ENCODE peak calls at places on chromosomes 6 and 20, in four cellular contexts. U is gastrocnemius medialis, M is IMR-90, Q is prostate gland. T is an unnamed sample. For H3K4me1, the result is how much of the 10 kb centered on the place peaks cover.

GRCh38 chr20:44736170-44737021 is 9.3 kb upstream of the KCNK15 start:
- DNase-seq in M (peak), Q (no peak), U (peak), T (no peak)

GRCh38 chr6:50457351-50457750 is 256.0 kb upstream of the TFAP2D start:
- DNase-seq in U (no peak), Q (no peak), M (no peak), T (no peak)

GRCh38 chr6:115091461-115091860 is 748.6 kb upstream of the HS3ST5 start:
- DNase-seq in M (no peak), Q (no peak), U (no peak), T (no peak)

GRCh38 chr6:111534366-111534765 is 51.3 kb upstream of the REV3L start:
- DNase-seq in U (peak), Q (peak), M (peak), T (no peak)

GRCh38 chr6:39920147-39920546 is 14.1 kb downstream of the MOCS1 start:
- DNase-seq in M (no peak), Q (no peak), U (no peak), T (no peak)

GRCh38 chr6:125667326-125667725 is 82.1 kb upstream of the HEY2 start:
- DNase-seq in Q (no peak), M (no peak), U (no peak), T (no peak)

GRCh38 chr20:35133006-35133405 is 14.1 kb downstream of the EDEM2 start:
- DNase-seq in Q (no peak), M (no peak), U (no peak), T (no peak)

GRCh38 chr20:49286689-49287551 is 9.1 kb upstream of the ZNFX1 start:
- DNase-seq in M (peak), U (no peak), Q (no peak), T (no peak)

GRCh38 chr6:33820784-33821183 is 17.0 kb upstream of the MLN start:
- DNase-seq in M (no peak), Q (no peak), U (no peak), T (no peak)

GRCh38 chr6:31654574-31655348 is 933 bp upstream of the APOM start:
- DNase-seq in M (no peak), U (no peak), Q (no peak), T (no peak)

GRCh38 chr6:31657406-31658157 is 1.9 kb downstream of the APOM start:
- DNase-seq in Q (no peak), U (no peak), M (no peak), T (no peak)

GRCh38 chr6:31651602-31652191 is 764 bp downstream of the BAG6 start:
- DNase-seq in U (peak), Q (peak), M (peak), T (peak)

GRCh38 chr6:31655349-31656237 is at the start of gene APOM:
- DNase-seq in Q (no peak), M (no peak), U (no peak), T (no peak)

GRCh38 chr6:31652925-31653724 is 664 bp upstream of the BAG6 start:
- DNase-seq in M (no peak), U (peak), Q (peak), T (peak)
- TF ChIP-seq POLR2A in M (no peak), U (peak), Q (peak), T (no peak)

DNA sequence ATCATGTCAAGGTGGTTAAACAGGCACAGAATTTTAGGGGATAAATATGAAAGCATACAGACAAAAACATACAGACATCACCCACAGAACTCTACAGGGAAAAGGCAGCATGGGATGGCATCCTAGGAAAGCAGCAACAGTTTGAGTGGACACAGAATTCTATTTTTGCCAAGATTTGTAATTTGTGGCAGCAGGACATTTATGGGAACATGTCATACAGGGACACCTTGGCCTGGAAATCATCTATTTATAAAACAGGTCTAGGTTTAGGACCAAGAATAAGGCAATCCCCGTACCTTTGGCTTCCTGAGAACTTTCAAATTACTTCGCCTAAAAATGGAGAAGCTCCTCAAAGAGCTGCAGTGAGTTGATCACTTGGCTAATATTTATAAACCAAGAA is 17.5 kb downstream of the ARHGAP18 start:
- DNase-seq in U (no peak), Q (no peak), M (no peak), T (no peak)
- H3K4me1 ChIP-seq in U (half or more), Q (under half), M (under half), T (under half)

GRCh38 chr6:70413114-70413828 is at the start of gene FAM135A:
- DNase-seq in U (peak), M (peak), Q (peak), T (peak)
- TF ChIP-seq POLR2A in U (peak), M (peak), Q (peak), T (no peak)

GRCh38 chr20:36936341-36936740 is 15.2 kb downstream of the SAMHD1 start:
- DNase-seq in Q (no peak), M (no peak), U (no peak), T (no peak)

DNA sequence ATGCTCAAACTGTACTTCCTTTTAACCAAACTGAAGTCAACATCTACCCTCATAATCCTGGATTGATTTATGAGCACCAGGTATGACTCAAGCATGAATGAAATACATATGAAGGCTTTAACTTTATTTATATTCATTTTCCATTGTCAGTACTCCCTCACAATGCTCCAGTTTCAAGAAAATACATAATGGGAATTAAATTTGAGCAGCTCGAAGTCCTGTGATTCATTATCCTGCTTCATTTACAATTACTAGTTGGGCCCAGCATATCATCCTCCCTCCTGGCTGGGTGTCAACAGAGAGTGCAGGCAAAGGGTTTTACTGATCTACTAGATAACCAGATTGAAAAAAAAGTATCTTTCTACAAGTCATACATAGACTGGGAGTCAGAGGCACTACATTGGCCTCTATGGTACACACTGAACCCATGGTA is 10.1 kb downstream of the SAMHD1 start:
- DNase-seq in Q (no peak), M (no peak), U (no peak), T (no peak)
- H3K4me1 ChIP-seq in Q (under half), M (under half), U (under half), T (half or more)

GRCh38 chr6:167095888-167096287 is 27.0 kb upstream of the CCR6 start:
- DNase-seq in Q (no peak), U (no peak), M (no peak), T (peak)

GRCh38 chr6:167093922-167094432 is 28.9 kb upstream of the CCR6 start:
- DNase-seq in Q (no peak), M (no peak), U (no peak), T (no peak)

GRCh38 chr6:167094436-167094819 is 28.5 kb upstream of the CCR6 start:
- DNase-seq in Q (no peak), U (no peak), M (no peak), T (peak)

GRCh38 chr6:167093406-167093921 is 29.4 kb upstream of the CCR6 start:
- DNase-seq in U (no peak), M (no peak), Q (no peak), T (peak)

GRCh38 chr6:167094820-167095637 is 27.9 kb upstream of the CCR6 start:
- DNase-seq in M (no peak), Q (no peak), U (no peak), T (no peak)
- TF ChIP-seq POLR2A in M (no peak), Q (no peak), U (no peak), T (no peak)